ENCODE peak calls at places on chromosome 15, in eight cellular contexts. One of them, this sample, is unnamed.

GRCh38 chr15:65254237-65254820 is 32.4 kb downstream of the PARP16 start:
- DNase-seq in fibroblast of the aortic adventitia: peak
- DNase-seq in spleen: no peak
- DNase-seq in astrocyte: no peak
- DNase-seq in uterus: no peak
- DNase-seq in left ventricle myocardium inferior: no peak
- DNase-seq in thoracic aorta: no peak
- DNase-seq in esophagus muscularis mucosa: no peak
- DNase-seq in this sample: no peak

GRCh38 chr15:65816441-65816840 is 24.3 kb upstream of the DENND4A start:
- DNase-seq in fibroblast of the aortic adventitia: no peak
- DNase-seq in spleen: no peak
- DNase-seq in astrocyte: no peak
- DNase-seq in uterus: no peak
- DNase-seq in left ventricle myocardium inferior: no peak
- DNase-seq in thoracic aorta: no peak
- DNase-seq in esophagus muscularis mucosa: no peak
- DNase-seq in this sample: no peak

GRCh38 chr15:70875001-70875782 is 17.0 kb downstream of the THAP10 start:
- DNase-seq in fibroblast of the aortic adventitia: peak
- DNase-seq in spleen: no peak
- DNase-seq in astrocyte: no peak
- DNase-seq in uterus: no peak
- DNase-seq in left ventricle myocardium inferior: no peak
- DNase-seq in thoracic aorta: no peak
- DNase-seq in esophagus muscularis mucosa: no peak
- DNase-seq in this sample: no peak

GRCh38 chr15:64930778-64931240 is 19.1 kb downstream of the ANKDD1A start:
- DNase-seq in fibroblast of the aortic adventitia: peak
- DNase-seq in spleen: no peak
- DNase-seq in astrocyte: peak
- DNase-seq in uterus: no peak
- DNase-seq in left ventricle myocardium inferior: no peak
- DNase-seq in thoracic aorta: no peak
- DNase-seq in esophagus muscularis mucosa: peak
- DNase-seq in this sample: no peak

GRCh38 chr15:52254331-52254730 is 41.3 kb downstream of the MYO5C start:
- DNase-seq in fibroblast of the aortic adventitia: no peak
- DNase-seq in spleen: no peak
- DNase-seq in astrocyte: no peak
- DNase-seq in uterus: no peak
- DNase-seq in left ventricle myocardium inferior: no peak
- DNase-seq in thoracic aorta: no peak
- DNase-seq in esophagus muscularis mucosa: no peak
- DNase-seq in this sample: no peak

GRCh38 chr15:71051539-71051938 is 63.7 kb upstream of the THSD4 start:
- DNase-seq in fibroblast of the aortic adventitia: peak
- DNase-seq in spleen: no peak
- DNase-seq in astrocyte: peak
- DNase-seq in uterus: no peak
- DNase-seq in left ventricle myocardium inferior: peak
- DNase-seq in thoracic aorta: no peak
- DNase-seq in esophagus muscularis mucosa: no peak
- DNase-seq in this sample: peak

GRCh38 chr15:51267714-51268105 is 70.7 kb downstream of the CYP19A1 start:
- DNase-seq in fibroblast of the aortic adventitia: no peak
- DNase-seq in spleen: no peak
- DNase-seq in astrocyte: no peak
- DNase-seq in uterus: no peak
- DNase-seq in left ventricle myocardium inferior: no peak
- DNase-seq in thoracic aorta: no peak
- DNase-seq in esophagus muscularis mucosa: no peak
- DNase-seq in this sample: no peak

GRCh38 chr15:45187894-45188830 is at the start of gene SHF:
- DNase-seq in fibroblast of the aortic adventitia: peak
- DNase-seq in spleen: peak
- DNase-seq in astrocyte: peak
- DNase-seq in uterus: peak
- DNase-seq in left ventricle myocardium inferior: peak
- DNase-seq in thoracic aorta: peak
- DNase-seq in esophagus muscularis mucosa: no peak
- DNase-seq in this sample: no peak

GRCh38 chr15:87816811-87817210 is 439.7 kb downstream of the NTRK3 start:
- DNase-seq in fibroblast of the aortic adventitia: peak
- DNase-seq in spleen: no peak
- DNase-seq in astrocyte: peak
- DNase-seq in uterus: no peak
- DNase-seq in left ventricle myocardium inferior: no peak
- DNase-seq in thoracic aorta: no peak
- DNase-seq in esophagus muscularis mucosa: peak
- DNase-seq in this sample: peak

GRCh38 chr15:62742409-62743171 is 300.0 kb upstream of the TPM1 start:
- DNase-seq in fibroblast of the aortic adventitia: peak
- DNase-seq in spleen: no peak
- DNase-seq in astrocyte: peak
- DNase-seq in uterus: peak
- DNase-seq in left ventricle myocardium inferior: peak
- DNase-seq in thoracic aorta: peak
- DNase-seq in esophagus muscularis mucosa: peak
- DNase-seq in this sample: peak

GRCh38 chr15:97978408-97979130 is 18.1 kb downstream of the ARRDC4 start:
- DNase-seq in fibroblast of the aortic adventitia: peak
- DNase-seq in spleen: no peak
- DNase-seq in astrocyte: no peak
- DNase-seq in uterus: no peak
- DNase-seq in left ventricle myocardium inferior: no peak
- DNase-seq in thoracic aorta: no peak
- DNase-seq in esophagus muscularis mucosa: no peak
- DNase-seq in this sample: no peak

GRCh38 chr15:29432191-29433049 is 162.8 kb upstream of the NSMCE3 start:
- DNase-seq in fibroblast of the aortic adventitia: no peak
- DNase-seq in spleen: no peak
- DNase-seq in astrocyte: no peak
- DNase-seq in uterus: no peak
- DNase-seq in left ventricle myocardium inferior: no peak
- DNase-seq in thoracic aorta: no peak
- DNase-seq in esophagus muscularis mucosa: peak
- DNase-seq in this sample: no peak

GRCh38 chr15:52018244-52018643 is 775 bp upstream of the MAPK6 start:
- DNase-seq in fibroblast of the aortic adventitia: no peak
- DNase-seq in spleen: no peak
- DNase-seq in astrocyte: peak
- DNase-seq in uterus: no peak
- DNase-seq in left ventricle myocardium inferior: no peak
- DNase-seq in thoracic aorta: no peak
- DNase-seq in esophagus muscularis mucosa: no peak
- DNase-seq in this sample: no peak

GRCh38 chr15:90000175-90000923 is 775 bp upstream of the ZNF710 start:
- DNase-seq in fibroblast of the aortic adventitia: peak
- DNase-seq in spleen: peak
- DNase-seq in astrocyte: no peak
- DNase-seq in uterus: peak
- DNase-seq in left ventricle myocardium inferior: no peak
- DNase-seq in thoracic aorta: no peak
- DNase-seq in esophagus muscularis mucosa: no peak
- DNase-seq in this sample: no peak

DNA sequence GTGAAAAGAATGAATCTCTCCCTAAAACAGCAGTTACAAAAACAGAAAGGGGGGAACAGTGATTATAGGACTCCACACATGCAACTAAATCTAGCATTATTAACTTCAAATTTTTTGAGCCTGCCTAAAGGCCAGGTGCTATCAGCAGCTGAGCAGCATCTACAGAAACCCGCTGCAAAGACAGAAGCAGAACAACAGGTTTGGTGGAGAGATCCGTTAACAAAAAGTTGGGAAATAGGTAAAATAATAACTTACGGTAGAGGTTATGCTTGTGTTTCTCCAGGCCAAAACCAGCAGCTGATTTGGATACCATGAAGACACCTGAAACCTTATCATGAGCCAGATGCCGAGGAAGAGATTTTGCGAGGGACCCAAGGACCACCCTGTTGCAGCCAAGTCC is 201.6 kb upstream of the UBE3A start:
- DNase-seq in fibroblast of the aortic adventitia: no peak
- DNase-seq in spleen: no peak
- DNase-seq in astrocyte: no peak
- DNase-seq in uterus: no peak
- DNase-seq in left ventricle myocardium inferior: no peak
- DNase-seq in thoracic aorta: no peak
- DNase-seq in esophagus muscularis mucosa: no peak
- DNase-seq in this sample: no peak
- H3K4me3 ChIP-seq in fibroblast of the aortic adventitia: no peak
- H3K4me3 ChIP-seq in spleen: no peak
- H3K4me3 ChIP-seq in astrocyte: no peak
- H3K4me3 ChIP-seq in uterus: no peak
- H3K4me3 ChIP-seq in left ventricle myocardium inferior: no peak
- H3K4me3 ChIP-seq in thoracic aorta: no peak
- H3K4me3 ChIP-seq in esophagus muscularis mucosa: no peak
- H3K4me3 ChIP-seq in this sample: no peak

DNA sequence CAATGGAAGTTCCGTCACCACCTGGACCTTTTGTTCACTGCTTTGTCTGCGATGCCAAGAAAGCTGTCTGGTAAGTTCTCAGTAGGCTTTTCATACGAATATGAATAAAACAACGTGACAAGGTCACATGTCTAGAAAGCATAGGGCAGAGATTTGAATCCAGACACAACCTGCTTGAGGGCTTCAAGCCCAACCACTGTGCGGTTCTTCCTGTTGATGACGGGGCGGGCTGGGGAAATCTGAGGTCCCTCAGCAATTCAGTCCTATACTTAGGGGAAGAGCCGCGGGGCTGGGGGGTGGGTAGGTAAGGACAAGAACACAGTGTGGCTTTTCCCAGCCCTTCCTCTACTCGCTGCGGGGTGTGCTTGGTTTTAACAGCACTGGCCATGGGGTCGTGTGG is 32.4 kb upstream of the SMAD3 start:
- DNase-seq in fibroblast of the aortic adventitia: no peak
- DNase-seq in spleen: no peak
- DNase-seq in astrocyte: no peak
- DNase-seq in uterus: no peak
- DNase-seq in left ventricle myocardium inferior: no peak
- DNase-seq in thoracic aorta: no peak
- DNase-seq in esophagus muscularis mucosa: no peak
- DNase-seq in this sample: no peak
- H3K4me3 ChIP-seq in fibroblast of the aortic adventitia: no peak
- H3K4me3 ChIP-seq in spleen: peak
- H3K4me3 ChIP-seq in astrocyte: peak
- H3K4me3 ChIP-seq in uterus: no peak
- H3K4me3 ChIP-seq in left ventricle myocardium inferior: peak
- H3K4me3 ChIP-seq in thoracic aorta: peak
- H3K4me3 ChIP-seq in esophagus muscularis mucosa: peak
- H3K4me3 ChIP-seq in this sample: no peak

GRCh38 chr15:57746752-57747151 is 40.2 kb downstream of the POLR2M start:
- DNase-seq in fibroblast of the aortic adventitia: peak
- DNase-seq in spleen: no peak
- DNase-seq in astrocyte: no peak
- DNase-seq in uterus: peak
- DNase-seq in left ventricle myocardium inferior: no peak
- DNase-seq in thoracic aorta: no peak
- DNase-seq in esophagus muscularis mucosa: no peak
- DNase-seq in this sample: no peak

GRCh38 chr15:57752426-57752825 is 45.9 kb downstream of the POLR2M start:
- DNase-seq in fibroblast of the aortic adventitia: no peak
- DNase-seq in spleen: no peak
- DNase-seq in astrocyte: no peak
- DNase-seq in uterus: peak
- DNase-seq in left ventricle myocardium inferior: peak
- DNase-seq in thoracic aorta: no peak
- DNase-seq in esophagus muscularis mucosa: no peak
- DNase-seq in this sample: no peak

GRCh38 chr15:57743424-57743823 is 36.9 kb downstream of the POLR2M start:
- DNase-seq in fibroblast of the aortic adventitia: no peak
- DNase-seq in spleen: no peak
- DNase-seq in astrocyte: no peak
- DNase-seq in uterus: no peak
- DNase-seq in left ventricle myocardium inferior: no peak
- DNase-seq in thoracic aorta: no peak
- DNase-seq in esophagus muscularis mucosa: no peak
- DNase-seq in this sample: no peak

GRCh38 chr15:57751177-57751800 is 44.8 kb downstream of the POLR2M start:
- DNase-seq in fibroblast of the aortic adventitia: peak
- DNase-seq in spleen: no peak
- DNase-seq in astrocyte: peak
- DNase-seq in uterus: no peak
- DNase-seq in left ventricle myocardium inferior: no peak
- DNase-seq in thoracic aorta: no peak
- DNase-seq in esophagus muscularis mucosa: no peak
- DNase-seq in this sample: no peak

DNA sequence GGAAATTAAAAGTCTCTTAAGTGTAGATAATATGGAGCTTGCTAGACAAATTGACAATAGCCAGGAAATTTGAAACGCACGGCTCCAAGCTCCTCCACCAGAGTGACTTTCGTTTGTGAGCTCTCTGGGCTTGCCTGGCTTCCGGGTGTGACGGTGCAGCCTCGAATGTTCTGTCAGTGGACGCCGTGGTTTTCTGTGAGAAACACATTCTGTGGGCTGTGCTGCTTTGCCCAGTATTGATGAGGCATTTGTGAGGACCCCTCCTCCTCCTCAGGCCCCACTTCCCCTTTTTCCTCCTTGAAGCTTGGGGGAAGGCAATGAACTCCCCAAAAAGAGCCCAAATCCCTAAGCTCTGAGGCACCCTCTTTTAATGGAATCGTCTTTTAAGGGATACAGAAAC is 40.7 kb downstream of the POLR2M start:
- DNase-seq in fibroblast of the aortic adventitia: peak
- DNase-seq in spleen: no peak
- DNase-seq in astrocyte: no peak
- DNase-seq in uterus: peak
- DNase-seq in left ventricle myocardium inferior: no peak
- DNase-seq in thoracic aorta: no peak
- DNase-seq in esophagus muscularis mucosa: no peak
- DNase-seq in this sample: no peak
- H3K4me3 ChIP-seq in fibroblast of the aortic adventitia: no peak
- H3K4me3 ChIP-seq in spleen: no peak
- H3K4me3 ChIP-seq in astrocyte: no peak
- H3K4me3 ChIP-seq in uterus: peak
- H3K4me3 ChIP-seq in left ventricle myocardium inferior: peak
- H3K4me3 ChIP-seq in thoracic aorta: peak
- H3K4me3 ChIP-seq in esophagus muscularis mucosa: peak
- H3K4me3 ChIP-seq in this sample: peak

DNA sequence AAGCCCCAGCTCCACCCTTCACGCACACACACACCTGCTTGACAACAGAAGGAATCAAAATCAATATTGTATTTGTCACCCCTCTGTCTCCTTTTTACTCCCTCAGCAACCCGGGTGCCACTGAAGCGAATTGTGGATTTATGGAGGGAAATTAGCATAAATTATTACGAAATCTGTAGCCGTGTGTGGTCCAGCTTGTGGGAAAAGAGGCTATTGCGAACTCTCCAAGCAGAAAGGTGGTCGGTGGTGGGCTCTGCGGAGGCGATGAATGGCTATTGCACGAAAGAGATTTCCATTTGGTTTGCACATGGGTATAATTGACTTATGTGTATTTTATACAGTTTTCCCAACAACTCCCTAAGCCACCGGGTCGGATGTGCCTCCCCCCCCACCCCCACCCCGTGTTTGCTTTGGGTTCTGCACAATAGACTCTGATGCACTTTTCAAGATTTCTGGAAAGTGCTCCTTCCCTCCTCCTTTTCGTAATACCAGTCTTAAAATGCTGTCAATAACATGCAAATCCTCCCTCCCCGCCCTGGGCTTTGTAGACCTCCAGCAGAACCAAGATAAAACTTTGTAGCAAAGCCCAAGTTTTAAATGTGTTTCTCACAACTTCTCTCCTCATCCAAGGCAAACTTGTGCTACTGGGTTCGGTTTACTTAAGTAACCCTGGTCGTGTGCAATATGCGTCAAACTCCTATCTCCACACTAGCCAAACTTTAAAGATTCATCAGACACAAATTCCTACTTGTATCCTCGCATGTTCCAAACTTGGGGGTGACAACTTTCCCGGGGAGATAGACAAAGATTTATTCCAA is 3.1 kb upstream of the FOXB1 start:
- DNase-seq in fibroblast of the aortic adventitia: no peak
- DNase-seq in spleen: no peak
- DNase-seq in astrocyte: no peak
- DNase-seq in uterus: no peak
- DNase-seq in left ventricle myocardium inferior: no peak
- DNase-seq in thoracic aorta: no peak
- DNase-seq in esophagus muscularis mucosa: no peak
- DNase-seq in this sample: no peak
- H3K4me3 ChIP-seq in fibroblast of the aortic adventitia: no peak
- H3K4me3 ChIP-seq in spleen: no peak
- H3K4me3 ChIP-seq in astrocyte: no peak
- H3K4me3 ChIP-seq in uterus: no peak
- H3K4me3 ChIP-seq in left ventricle myocardium inferior: no peak
- H3K4me3 ChIP-seq in thoracic aorta: no peak
- H3K4me3 ChIP-seq in esophagus muscularis mucosa: no peak
- H3K4me3 ChIP-seq in this sample: no peak